ENCODE peak calls at places on chromosomes 1 and 21, in seven cellular contexts. V, L, I, S, B, Q and M are unnamed samples.

GRCh38 chr1:218332416-218332815 is 12.7 kb upstream of the TGFB2 start:
- DNase-seq in Q (no peak), S (no peak), V (no peak), L (no peak), I (no peak), B (peak; percentile 68), M (no peak)

GRCh38 chr1:21553116-21553926 is 44.1 kb downstream of the ALPL start:
- DNase-seq in S (no peak), I (no peak), B (peak; percentile 89), V (peak; percentile 50), L (no peak), Q (peak; percentile 68), M (no peak)

GRCh38 chr1:41915786-41916571 is 2.7 kb downstream of the HIVEP3 start:
- DNase-seq in B (no peak), Q (no peak), V (no peak), I (no peak), L (no peak), S (no peak), M (no peak)

GRCh38 chr1:97721221-97721620 is 199.6 kb downstream of the DPYD start:
- DNase-seq in I (no peak), Q (peak; percentile 0), V (peak; percentile 7), S (no peak), B (peak; percentile 43), L (no peak), M (no peak)

GRCh38 chr21:42690586-42690985 is 37.2 kb downstream of the PDE9A start:
- DNase-seq in S (no peak), L (no peak), Q (no peak), V (no peak), I (no peak), B (no peak), M (no peak)

GRCh38 chr1:223301346-223301745 is 62.6 kb downstream of the SUSD4 start:
- DNase-seq in L (no peak), B (no peak), Q (no peak), V (no peak), S (no peak), I (no peak), M (no peak)

GRCh38 chr1:71918630-71919029 is 363.7 kb downstream of the NEGR1 start:
- DNase-seq in Q (no peak), V (no peak), I (no peak), L (no peak), B (peak; percentile 3), S (no peak), M (no peak)

GRCh38 chr1:53380296-53380695 is 52.4 kb upstream of the LRP8 start:
- DNase-seq in Q (no peak), V (no peak), I (no peak), B (no peak), S (no peak), L (peak; percentile 11), M (no peak)

GRCh38 chr1:214718724-214719123 is 115.7 kb downstream of the CENPF start:
- DNase-seq in I (no peak), V (peak; percentile 60), S (no peak), B (peak; percentile 87), Q (no peak), L (no peak), M (no peak)

GRCh38 chr1:53615101-53615500 is 123.9 kb downstream of the GLIS1 start:
- DNase-seq in L (no peak), S (no peak), V (no peak), B (no peak), Q (no peak), I (no peak), M (peak; percentile 10)

GRCh38 chr1:33916786-33917185 is 52.9 kb downstream of the HMGB4 start:
- DNase-seq in B (no peak), V (no peak), S (no peak), Q (no peak), L (no peak), I (no peak), M (no peak)

GRCh38 chr1:245398180-245398579 is 243.4 kb downstream of the KIF26B start:
- DNase-seq in L (no peak), I (no peak), B (no peak), S (no peak), V (no peak), Q (no peak), M (no peak)

GRCh38 chr21:9839011-9839661 is 682.2 kb upstream of the TPTE start:
- DNase-seq in L (no peak), I (no peak), B (no peak), V (no peak), S (peak; percentile 41), Q (no peak), M (no peak)

GRCh38 chr1:221761354-221762002 is 19.6 kb upstream of the DUSP10 start:
- DNase-seq in V (no peak), L (no peak), I (no peak), Q (no peak), S (no peak), B (no peak), M (no peak)

GRCh38 chr21:41835711-41836154 is 43.4 kb downstream of the PRDM15 start:
- DNase-seq in Q (no peak), S (no peak), B (no peak), I (no peak), L (no peak), V (no peak), M (no peak)

GRCh38 chr1:8409107-8409506 is 91.2 kb downstream of the SLC45A1 start:
- DNase-seq in Q (peak; percentile 91), I (no peak), L (no peak), S (no peak), B (peak; percentile 81), V (peak; percentile 78), M (no peak)

GRCh38 chr1:75745276-75745675 is 20.8 kb downstream of the ACADM start:
- DNase-seq in L (no peak), I (no peak), Q (no peak), V (no peak), B (no peak), S (no peak), M (no peak)

GRCh38 chr21:27026501-27026900 is 59.6 kb upstream of the ADAMTS5 start:
- DNase-seq in I (no peak), L (no peak), B (peak; percentile 10), V (no peak), Q (no peak), S (no peak), M (no peak)

GRCh38 chr1:93148001-93148400 is 32.2 kb downstream of the TMED5 start:
- DNase-seq in L (no peak), V (peak; percentile 20), B (peak; percentile 46), I (no peak), Q (peak; percentile 41), S (no peak), M (no peak)

GRCh38 chr1:226940029-226940805 is at the start of gene COQ8A:
- DNase-seq in Q (peak; percentile 100), I (peak; percentile 99), B (peak; percentile 99), V (peak; percentile 100), L (peak; percentile 94), S (peak; percentile 98), M (peak; percentile 99)

GRCh38 chr1:201636581-201636980 is 97.7 kb downstream of the NAV1 start:
- DNase-seq in B (peak; percentile 98), Q (peak; percentile 82), L (no peak), S (no peak), I (no peak), V (peak; percentile 71), M (no peak)

GRCh38 chr1:6491076-6491449 is 404 bp downstream of the PLEKHG5 start:
- DNase-seq in L (no peak), B (no peak), I (no peak), V (no peak), S (no peak), Q (no peak), M (no peak)

GRCh38 chr1:6489383-6489765 is 2.1 kb downstream of the PLEKHG5 start:
- DNase-seq in S (no peak), B (no peak), L (no peak), V (no peak), Q (no peak), I (no peak), M (no peak)

GRCh38 chr1:6491480-6491962 is at the start of gene PLEKHG5:
- DNase-seq in S (no peak), V (peak; percentile 81), L (no peak), Q (no peak), B (peak; percentile 86), I (no peak), M (no peak)

GRCh38 chr1:6489799-6490180 is 1.7 kb downstream of the PLEKHG5 start:
- DNase-seq in L (peak; percentile 88), V (peak; percentile 78), S (peak; percentile 95), I (peak; percentile 71), B (peak; percentile 69), Q (peak; percentile 65), M (peak; percentile 65)

GRCh38 chr1:6490181-6491075 is 1.0 kb downstream of the PLEKHG5 start:
- DNase-seq in Q (peak; percentile 68), B (peak; percentile 68), L (peak; percentile 86), V (peak; percentile 76), S (peak; percentile 89), I (no peak), M (no peak)
- TF ChIP-seq CTCF in Q (no peak), B (no peak), L (no peak), V (no peak), S (peak; percentile 2), I (peak; percentile 45), M (peak; percentile 42)

GRCh38 chr1:925532-926421 is 2.1 kb downstream of the SAMD11 start:
- DNase-seq in S (peak; percentile 82), B (peak; percentile 28), Q (peak; percentile 45), I (no peak), L (peak; percentile 75), V (peak; percentile 16), M (no peak)

GRCh38 chr1:923991-924618 is 382 bp downstream of the SAMD11 start:
- DNase-seq in S (peak; percentile 67), Q (no peak), B (no peak), I (no peak), V (no peak), L (no peak), M (no peak)

GRCh38 chr1:923131-923990 is at the start of gene SAMD11:
- DNase-seq in S (peak; percentile 85), L (peak; percentile 90), Q (peak; percentile 88), I (peak; percentile 86), B (peak; percentile 76), V (peak; percentile 77), M (peak; percentile 42)

GRCh38 chr1:927234-927633 is 3.5 kb downstream of the SAMD11 start:
- DNase-seq in S (no peak), B (no peak), I (no peak), Q (no peak), L (no peak), V (no peak), M (no peak)

GRCh38 chr1:924619-925323 is 1.0 kb downstream of the SAMD11 start:
- DNase-seq in Q (no peak), L (peak; percentile 50), I (no peak), V (peak; percentile 29), B (peak; percentile 36), S (peak; percentile 74), M (no peak)
- TF ChIP-seq CTCF in Q (no peak), L (no peak), I (peak; percentile 20), V (no peak), B (peak; percentile 19), S (peak; percentile 25), M (no peak)

DNA sequence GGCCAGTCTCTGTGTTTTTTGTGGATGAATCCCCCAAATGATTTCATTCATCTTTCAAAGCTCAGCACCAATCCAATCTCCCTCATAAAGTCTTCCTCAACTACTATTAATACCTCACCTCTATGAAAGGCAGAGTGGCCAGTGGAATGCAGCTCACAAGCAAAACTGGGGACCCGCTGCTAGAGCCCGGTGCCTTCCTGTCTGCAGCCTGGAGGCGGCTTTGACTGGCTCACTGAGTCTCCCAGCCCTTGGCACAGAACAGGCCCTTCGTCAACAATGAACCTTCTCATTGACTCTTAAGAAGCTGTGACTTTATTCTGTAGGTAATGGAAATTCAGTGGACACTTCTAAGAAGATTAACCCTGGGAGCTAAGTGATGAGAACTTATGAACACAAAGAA is 86.8 kb upstream of the RAB4A start:
- DNase-seq in B (no peak), I (no peak), L (no peak), V (no peak), S (no peak), Q (no peak), M (no peak)
- TF ChIP-seq CTCF in B (no peak), I (no peak), L (no peak), V (no peak), S (no peak), Q (no peak), M (no peak)

GRCh38 chr1:203031467-203031866 is 5.2 kb downstream of the PPFIA4 start:
- DNase-seq in Q (peak; percentile 9), S (no peak), L (peak; percentile 20), I (peak; percentile 11), B (no peak), V (no peak), M (no peak)
- TF ChIP-seq CTCF in Q (peak; percentile 54), S (no peak), L (peak; percentile 73), I (peak; percentile 17), B (peak; percentile 47), V (peak; percentile 33), M (no peak)